ENCODE peak calls at places on chromosomes 4 and X, in eight cellular contexts. C, Z, A, E, Y, O, S and L are unnamed samples.

GRCh38 chr4:11596989-11597388 is 168.3 kb upstream of the HS3ST1 start:
- DNase-seq in C (no peak), Z (no peak), A (no peak), E (no peak), Y (no peak), O (no peak), S (no peak), L (no peak)

GRCh38 chr4:20109395-20109794 is 142.3 kb upstream of the SLIT2 start:
- DNase-seq in C (no peak), Z (no peak), A (no peak), E (no peak), Y (no peak), O (no peak), S (no peak), L (peak; percentile 69)

GRCh38 chr4:38013461-38014366 is 53.5 kb downstream of the PTTG2 start:
- DNase-seq in C (peak; percentile 85), Z (no peak), A (peak; percentile 62), E (no peak), Y (peak; percentile 83), O (no peak), S (peak; percentile 54), L (peak; percentile 54)

GRCh38 chr4:161320377-161320776 is 843.4 kb downstream of the FSTL5 start:
- DNase-seq in C (no peak), Z (no peak), A (peak; percentile 56), E (no peak), Y (no peak), O (no peak), S (peak; percentile 68), L (peak; percentile 33)

GRCh38 chrX:9829308-9830267 is 43.4 kb downstream of the SHROOM2 start:
- DNase-seq in C (no peak), Z (no peak), A (peak; percentile 93), E (no peak), Y (no peak), O (no peak), S (peak; percentile 93), L (peak; percentile 86)

GRCh38 chrX:117059848-117060247 is 597.1 kb upstream of the CT83 start:
- DNase-seq in C (no peak), Z (no peak), A (no peak), E (no peak), Y (no peak), O (no peak), S (no peak), L (no peak)

GRCh38 chr4:177256950-177257349 is 52.7 kb upstream of the NEIL3 start:
- DNase-seq in C (no peak), Z (no peak), A (no peak), E (no peak), Y (no peak), O (no peak), S (no peak), L (no peak)

GRCh38 chr4:76752911-76753494 is 144.9 kb downstream of the SOWAHB start:
- DNase-seq in C (no peak), Z (peak; percentile 35), A (peak; percentile 84), E (no peak), Y (no peak), O (no peak), S (peak; percentile 92), L (peak; percentile 96)

GRCh38 chrX:17706676-17707075 is 30.6 kb upstream of the SCML1 start:
- DNase-seq in C (no peak), Z (no peak), A (peak; percentile 43), E (no peak), Y (no peak), O (no peak), S (peak; percentile 85), L (peak; percentile 80)

GRCh38 chr4:125101706-125102105 is 213.0 kb upstream of the FAT4 start:
- DNase-seq in C (no peak), Z (no peak), A (no peak), E (no peak), Y (no peak), O (no peak), S (peak; percentile 96), L (peak; percentile 57)

GRCh38 chr4:181488926-181489325 is 754.3 kb upstream of the TENM3 start:
- DNase-seq in C (no peak), Z (no peak), A (no peak), E (no peak), Y (no peak), O (no peak), S (no peak), L (no peak)

GRCh38 chr4:173056708-173057107 is 111.9 kb upstream of the GALNT7 start:
- DNase-seq in C (peak; percentile 57), Z (no peak), A (no peak), E (no peak), Y (no peak), O (no peak), S (no peak), L (no peak)

GRCh38 chr4:48877827-48878535 is 28.6 kb downstream of the OCIAD2 start:
- DNase-seq in C (no peak), Z (no peak), A (peak; percentile 14), E (no peak), Y (no peak), O (no peak), S (peak; percentile 93), L (no peak)

GRCh38 chr4:77958897-77959296 is 96.3 kb downstream of the MRPL1 start:
- DNase-seq in C (no peak), Z (no peak), A (no peak), E (no peak), Y (no peak), O (no peak), S (no peak), L (no peak)

GRCh38 chr4:77960367-77960766 is 96.8 kb upstream of the FRAS1 start:
- DNase-seq in C (no peak), Z (no peak), A (no peak), E (peak; percentile 29), Y (no peak), O (no peak), S (no peak), L (peak; percentile 9)

GRCh38 chr4:77956917-77957316 is 94.3 kb downstream of the MRPL1 start:
- DNase-seq in C (no peak), Z (no peak), A (no peak), E (no peak), Y (no peak), O (no peak), S (no peak), L (no peak)

GRCh38 chr4:77963005-77963404 is 94.1 kb upstream of the FRAS1 start:
- DNase-seq in C (no peak), Z (no peak), A (no peak), E (no peak), Y (no peak), O (no peak), S (no peak), L (no peak)

GRCh38 chr4:77959566-77960338 is 97.1 kb downstream of the MRPL1 start:
- DNase-seq in C (no peak), Z (no peak), A (peak; percentile 64), E (no peak), Y (no peak), O (no peak), S (peak; percentile 69), L (peak; percentile 76)
- H3K4me3 ChIP-seq in C (no peak overlapping the region), Z (peak overlapping the region; percentile 41), A (no peak overlapping the region), E (peak overlapping the region; percentile 44), Y (no peak overlapping the region), O (no peak overlapping the region), S (no peak overlapping the region), L (peak overlapping the region; percentile 26)

GRCh38 chr4:128335541-128335940 is 47.9 kb upstream of the PGRMC2 start:
- DNase-seq in C (no peak), Z (no peak), A (no peak), E (no peak), Y (no peak), O (no peak), S (peak; percentile 61), L (peak; percentile 33)
- TF ChIP-seq CTCF in C (no peak), Z (no peak), A (no peak), E (no peak), Y (no peak), O (no peak), S (no peak), L (no peak)

DNA sequence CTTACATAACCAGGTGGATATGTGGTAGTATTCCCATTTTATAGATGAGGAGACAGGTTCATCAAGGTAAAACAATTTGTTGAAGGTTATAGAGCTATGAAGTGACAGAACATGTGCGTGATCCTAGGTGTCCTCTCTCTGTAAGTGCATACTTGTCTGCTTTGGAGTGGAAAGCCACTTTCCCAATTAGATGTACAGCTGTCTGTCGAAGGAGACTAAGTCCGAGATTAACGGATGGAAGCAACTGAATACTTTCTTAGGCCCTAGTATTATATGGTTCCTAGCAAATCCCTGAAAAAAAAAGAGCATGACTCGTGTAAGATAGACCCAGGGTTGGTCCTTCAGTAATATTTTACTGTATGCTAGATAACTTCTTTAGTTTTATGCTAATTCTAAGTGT is 19.7 kb downstream of the TMEM131L start:
- DNase-seq in C (no peak), Z (no peak), A (no peak), E (no peak), Y (no peak), O (no peak), S (no peak), L (no peak)
- H3K4me3 ChIP-seq in C (no peak overlapping the region), Z (no peak overlapping the region), A (peak overlapping the region; percentile 42), E (no peak overlapping the region), Y (no peak overlapping the region), O (no peak overlapping the region), S (no peak overlapping the region), L (no peak overlapping the region)

DNA sequence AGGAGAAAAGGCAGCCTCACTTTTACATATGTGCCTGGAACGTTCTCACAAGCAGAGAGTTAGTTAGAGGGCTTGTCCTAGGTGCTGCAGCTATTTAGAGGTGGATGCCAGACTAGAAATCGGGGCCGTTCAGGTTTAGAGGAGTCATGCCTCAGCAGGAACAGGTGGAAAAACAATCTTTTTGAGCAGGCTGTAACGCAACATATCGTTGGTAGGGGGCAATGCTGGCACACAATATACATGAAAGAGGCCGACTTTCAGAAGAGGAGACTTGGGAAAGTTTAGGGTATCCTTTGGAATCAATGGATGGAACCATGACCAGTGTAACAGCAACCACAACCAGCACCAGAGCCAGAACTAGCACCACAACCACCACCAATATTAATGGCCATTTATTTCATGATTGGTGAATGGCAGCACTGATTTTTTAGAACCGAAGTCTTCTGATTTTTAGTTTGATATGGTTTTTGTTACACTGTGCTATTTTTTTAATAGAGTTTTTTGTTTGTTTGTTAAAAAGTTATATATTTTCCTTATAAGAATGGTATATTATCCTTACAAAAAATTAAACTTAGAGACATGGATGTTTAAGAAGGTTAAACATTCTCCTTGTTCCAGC is 14.9 kb upstream of the PAQR3 start:
- DNase-seq in C (no peak), Z (no peak), A (peak; percentile 58), E (no peak), Y (no peak), O (no peak), S (peak; percentile 22), L (peak; percentile 50)
- TF ChIP-seq CTCF in C (no peak), Z (peak; percentile 50), A (peak; percentile 65), E (peak; percentile 7), Y (peak; percentile 34), O (peak; percentile 38), S (peak; percentile 39), L (peak; percentile 69)